ENCODE peak calls at places on chromosomes 7 and 10, in ten cellular contexts. A is dermis blood vessel endothelial cell, E is NCI-H1417, I is psoas muscle, Q is fibroblast of villous mesenchyme, C is neuronal stem cell, O is NCI-H2029, P is T follicular helper cell, Y is LoVo, W is skeletal muscle cell. B is an unnamed sample.

GRCh38 chr7:130838738-130839137 is 104.7 kb upstream of the KLF14 start:
- DNase-seq in A (peak; percentile 62), E (no peak), I (no peak), Q (peak; percentile 98), C (no peak), O (no peak), P (no peak), Y (peak; percentile 77), W (peak; percentile 74), B (no peak)

GRCh38 chr10:112335866-112336265 is 38.0 kb upstream of the ACSL5 start:
- DNase-seq in A (no peak), E (no peak), I (no peak), Q (no peak), C (no peak), O (no peak), P (no peak), Y (peak; percentile 55), W (no peak), B (no peak)

GRCh38 chr7:91264083-91264923 is at the start of gene FZD1:
- DNase-seq in A (peak; percentile 99), E (peak; percentile 100), I (peak; percentile 97), Q (peak; percentile 99), C (peak; percentile 98), O (peak; percentile 98), P (no peak), Y (peak; percentile 100), W (peak; percentile 97), B (no peak)

GRCh38 chr10:59002011-59002410 is 174.4 kb upstream of the PHYHIPL start:
- DNase-seq in A (no peak), E (no peak), I (no peak), Q (no peak), C (no peak), O (no peak), P (no peak), Y (no peak), W (no peak), B (no peak)

GRCh38 chr7:3922175-3922635 is 621.2 kb downstream of the SDK1 start:
- DNase-seq in A (peak; percentile 93), E (peak; percentile 41), I (no peak), Q (peak; percentile 84), C (peak; percentile 6), O (no peak), P (no peak), Y (peak; percentile 43), W (peak; percentile 77), B (no peak)

GRCh38 chr10:101446071-101446470 is 92.1 kb downstream of the BTRC start:
- DNase-seq in A (peak; percentile 17), E (peak; percentile 38), I (no peak), Q (no peak), C (no peak), O (no peak), P (no peak), Y (no peak), W (no peak), B (no peak)

GRCh38 chr10:103542764-103543616 is 49.5 kb downstream of the NEURL1 start:
- DNase-seq in A (peak; percentile 71), E (peak; percentile 89), I (no peak), Q (peak; percentile 48), C (peak; percentile 32), O (peak; percentile 44), P (no peak), Y (peak; percentile 30), W (no peak), B (no peak)

GRCh38 chr7:103011650-103012049 is 62.9 kb downstream of the FBXL13 start:
- DNase-seq in A (peak; percentile 23), E (no peak), I (no peak), Q (peak; percentile 29), C (no peak), O (no peak), P (no peak), Y (no peak), W (no peak), B (no peak)

GRCh38 chr7:41339913-41340676 is 362.8 kb downstream of the INHBA start:
- DNase-seq in A (no peak), E (no peak), I (no peak), Q (peak; percentile 89), C (no peak), O (no peak), P (no peak), Y (no peak), W (no peak), B (no peak)

GRCh38 chr10:14586901-14587300 is 187.8 kb downstream of the FAM107B start:
- DNase-seq in A (no peak), E (no peak), I (no peak), Q (no peak), C (no peak), O (peak; percentile 28), P (peak; percentile 89), Y (no peak), W (no peak), B (peak; percentile 76)

GRCh38 chr10:97534746-97535367 is 36.1 kb downstream of the UBTD1 start:
- DNase-seq in A (peak; percentile 80), E (no peak), I (peak; percentile 51), Q (peak; percentile 30), C (no peak), O (no peak), P (no peak), Y (no peak), W (no peak), B (no peak)

GRCh38 chr10:25068152-25069058 is 52.0 kb downstream of the THNSL1 start:
- DNase-seq in A (peak; percentile 81), E (peak; percentile 11), I (no peak), Q (no peak), C (no peak), O (no peak), P (no peak), Y (no peak), W (peak; percentile 29), B (no peak)

GRCh38 chr10:49395741-49396665 is at the start of gene DRGX:
- DNase-seq in A (no peak), E (peak; percentile 42), I (no peak), Q (no peak), C (peak; percentile 21), O (no peak), P (no peak), Y (no peak), W (no peak), B (no peak)

GRCh38 chr7:143240323-143241168 is 18.7 kb downstream of the TAS2R40 start:
- DNase-seq in A (peak; percentile 90), E (peak; percentile 83), I (peak; percentile 33), Q (peak; percentile 89), C (peak; percentile 63), O (peak; percentile 48), P (peak; percentile 58), Y (peak; percentile 90), W (peak; percentile 60), B (peak; percentile 46)

GRCh38 chr10:91758303-91759146 is 39.7 kb upstream of the TNKS2 start:
- DNase-seq in A (peak; percentile 70), E (peak; percentile 60), I (no peak), Q (peak; percentile 70), C (peak; percentile 36), O (peak; percentile 37), P (no peak), Y (peak; percentile 55), W (peak; percentile 33), B (no peak)

GRCh38 chr7:13414661-13415105 is 574.8 kb downstream of the ETV1 start:
- DNase-seq in A (no peak), E (peak; percentile 32), I (no peak), Q (peak; percentile 6), C (no peak), O (no peak), P (no peak), Y (no peak), W (no peak), B (no peak)

GRCh38 chr7:158963780-158964222 is 107.4 kb downstream of the DYNC2I1 start:
- DNase-seq in A (no peak), E (no peak), I (no peak), Q (peak; percentile 14), C (no peak), O (no peak), P (no peak), Y (no peak), W (no peak), B (no peak)

GRCh38 chr7:133794490-133794889 is 332.6 kb upstream of the LRGUK start:
- DNase-seq in A (no peak), E (peak; percentile 50), I (no peak), Q (peak; percentile 16), C (no peak), O (no peak), P (no peak), Y (no peak), W (peak; percentile 30), B (no peak)

GRCh38 chr10:124049484-124049883 is 43.9 kb downstream of the CHST15 start:
- DNase-seq in A (no peak), E (no peak), I (no peak), Q (no peak), C (no peak), O (no peak), P (no peak), Y (no peak), W (no peak), B (no peak)

GRCh38 chr10:6473430-6473829 is 106.6 kb downstream of the PRKCQ start:
- DNase-seq in A (no peak), E (no peak), I (no peak), Q (no peak), C (no peak), O (no peak), P (peak; percentile 36), Y (no peak), W (no peak), B (peak; percentile 26)

GRCh38 chr7:29806131-29806792 is at the start of gene WIPF3:
- DNase-seq in A (peak; percentile 15), E (peak; percentile 55), I (peak; percentile 48), Q (no peak), C (peak; percentile 55), O (no peak), P (no peak), Y (peak; percentile 62), W (no peak), B (no peak)

GRCh38 chr10:23877791-23878190 is 331.1 kb upstream of the KIAA1217 start:
- DNase-seq in A (no peak), E (no peak), I (no peak), Q (no peak), C (no peak), O (no peak), P (no peak), Y (no peak), W (no peak), B (no peak)

GRCh38 chr10:15690031-15690430 is 29.7 kb downstream of the ITGA8 start:
- DNase-seq in A (no peak), E (no peak), I (no peak), Q (no peak), C (no peak), O (no peak), P (no peak), Y (no peak), W (no peak), B (no peak)

GRCh38 chr10:111098679-111099437 is 22.0 kb downstream of the ADRA2A start:
- DNase-seq in A (no peak), E (no peak), I (no peak), Q (no peak), C (no peak), O (no peak), P (no peak), Y (no peak), W (no peak), B (no peak)

GRCh38 chr10:78916227-78916626 is 152.5 kb upstream of the ZMIZ1 start:
- DNase-seq in A (no peak), E (no peak), I (no peak), Q (no peak), C (no peak), O (no peak), P (no peak), Y (no peak), W (no peak), B (no peak)

GRCh38 chr10:73956476-73957338 is 41.2 kb upstream of the VCL start:
- DNase-seq in A (peak; percentile 21), E (no peak), I (no peak), Q (peak; percentile 77), C (no peak), O (no peak), P (no peak), Y (no peak), W (no peak), B (peak; percentile 10)

GRCh38 chr7:1800876-1801275 is 130.8 kb downstream of the ELFN1 start:
- DNase-seq in A (no peak), E (no peak), I (no peak), Q (peak; percentile 66), C (no peak), O (no peak), P (no peak), Y (no peak), W (no peak), B (no peak)

GRCh38 chr7:31950101-31950755 is 120.0 kb downstream of the PDE1C start:
- DNase-seq in A (no peak), E (no peak), I (no peak), Q (peak; percentile 36), C (no peak), O (no peak), P (no peak), Y (no peak), W (no peak), B (no peak)